ENCODE peak calls at places on chromosomes 4 and X, in seven cellular contexts. One of them, this sample, is unnamed.
A peak's percentile ranks its signal among the peaks of the same experiment; 100 is the strongest.

GRCh38 chr4:171847751-171848150 is 34.5 kb downstream of the GALNTL6 start:
- DNase-seq in neural progenitor cell: no peak
- DNase-seq in cardiac muscle cell: no peak
- DNase-seq in colonic mucosa: no peak
- DNase-seq in tibial artery: no peak
- DNase-seq in heart left ventricle: no peak
- DNase-seq in kidney epithelial cell: no peak
- DNase-seq in this sample: no peak

GRCh38 chr4:168787801-168788200 is 222.3 kb downstream of the CBR4 start:
- DNase-seq in neural progenitor cell: no peak
- DNase-seq in cardiac muscle cell: no peak
- DNase-seq in colonic mucosa: no peak
- DNase-seq in tibial artery: no peak
- DNase-seq in heart left ventricle: no peak
- DNase-seq in kidney epithelial cell: no peak
- DNase-seq in this sample: no peak

GRCh38 chr4:15333692-15334633 is 93.9 kb upstream of the C1QTNF7 start:
- DNase-seq in neural progenitor cell: no peak
- DNase-seq in cardiac muscle cell: no peak
- DNase-seq in colonic mucosa: no peak
- DNase-seq in tibial artery: no peak
- DNase-seq in heart left ventricle: no peak
- DNase-seq in kidney epithelial cell: peak; percentile 65
- DNase-seq in this sample: no peak

GRCh38 chr4:107721436-107722090 is 1.5 kb upstream of the PAPSS1 start:
- DNase-seq in neural progenitor cell: peak; percentile 56
- DNase-seq in cardiac muscle cell: no peak
- DNase-seq in colonic mucosa: peak; percentile 41
- DNase-seq in tibial artery: no peak
- DNase-seq in heart left ventricle: no peak
- DNase-seq in kidney epithelial cell: no peak
- DNase-seq in this sample: no peak

GRCh38 chr4:78325244-78326187 is 226.1 kb upstream of the ANXA3 start:
- DNase-seq in neural progenitor cell: no peak
- DNase-seq in cardiac muscle cell: no peak
- DNase-seq in colonic mucosa: no peak
- DNase-seq in tibial artery: no peak
- DNase-seq in heart left ventricle: no peak
- DNase-seq in kidney epithelial cell: no peak
- DNase-seq in this sample: no peak

GRCh38 chrX:131728295-131729145 is 184.6 kb downstream of the OR13H1 start:
- DNase-seq in neural progenitor cell: no peak
- DNase-seq in cardiac muscle cell: no peak
- DNase-seq in colonic mucosa: peak; percentile 92
- DNase-seq in tibial artery: no peak
- DNase-seq in heart left ventricle: no peak
- DNase-seq in kidney epithelial cell: no peak
- DNase-seq in this sample: peak; percentile 49

GRCh38 chr4:128583753-128584712 is 225.5 kb upstream of the JADE1 start:
- DNase-seq in neural progenitor cell: no peak
- DNase-seq in cardiac muscle cell: peak; percentile 64
- DNase-seq in colonic mucosa: no peak
- DNase-seq in tibial artery: no peak
- DNase-seq in heart left ventricle: peak; percentile 56
- DNase-seq in kidney epithelial cell: no peak
- DNase-seq in this sample: peak; percentile 95

GRCh38 chr4:25938251-25939186 is 24.5 kb downstream of the SMIM20 start:
- DNase-seq in neural progenitor cell: no peak
- DNase-seq in cardiac muscle cell: peak; percentile 65
- DNase-seq in colonic mucosa: no peak
- DNase-seq in tibial artery: no peak
- DNase-seq in heart left ventricle: peak; percentile 48
- DNase-seq in kidney epithelial cell: peak; percentile 57
- DNase-seq in this sample: no peak

GRCh38 chr4:82799006-82799881 is 648 bp upstream of the SCD5 start:
- DNase-seq in neural progenitor cell: peak; percentile 66
- DNase-seq in cardiac muscle cell: no peak
- DNase-seq in colonic mucosa: no peak
- DNase-seq in tibial artery: no peak
- DNase-seq in heart left ventricle: no peak
- DNase-seq in kidney epithelial cell: no peak
- DNase-seq in this sample: no peak

GRCh38 chr4:138182838-138183426 is 59.2 kb downstream of the SLC7A11 start:
- DNase-seq in neural progenitor cell: peak; percentile 52
- DNase-seq in cardiac muscle cell: peak; percentile 83
- DNase-seq in colonic mucosa: no peak
- DNase-seq in tibial artery: no peak
- DNase-seq in heart left ventricle: no peak
- DNase-seq in kidney epithelial cell: peak; percentile 34
- DNase-seq in this sample: no peak

GRCh38 chrX:104084063-104084462 is 8.0 kb upstream of the TMSB15C start:
- DNase-seq in neural progenitor cell: no peak
- DNase-seq in cardiac muscle cell: no peak
- DNase-seq in colonic mucosa: no peak
- DNase-seq in tibial artery: no peak
- DNase-seq in heart left ventricle: no peak
- DNase-seq in kidney epithelial cell: no peak
- DNase-seq in this sample: peak; percentile 51

GRCh38 chrX:10444204-10444603 is 176.2 kb downstream of the MID1 start:
- DNase-seq in neural progenitor cell: no peak
- DNase-seq in cardiac muscle cell: no peak
- DNase-seq in colonic mucosa: no peak
- DNase-seq in tibial artery: no peak
- DNase-seq in heart left ventricle: no peak
- DNase-seq in kidney epithelial cell: no peak
- DNase-seq in this sample: no peak

GRCh38 chrX:50161143-50161542 is 39.7 kb downstream of the AKAP4 start:
- DNase-seq in neural progenitor cell: no peak
- DNase-seq in cardiac muscle cell: peak; percentile 4
- DNase-seq in colonic mucosa: no peak
- DNase-seq in tibial artery: no peak
- DNase-seq in heart left ventricle: no peak
- DNase-seq in kidney epithelial cell: no peak
- DNase-seq in this sample: no peak

GRCh38 chr4:17854076-17854475 is 43.3 kb downstream of the NCAPG start:
- DNase-seq in neural progenitor cell: no peak
- DNase-seq in cardiac muscle cell: no peak
- DNase-seq in colonic mucosa: no peak
- DNase-seq in tibial artery: no peak
- DNase-seq in heart left ventricle: no peak
- DNase-seq in kidney epithelial cell: no peak
- DNase-seq in this sample: no peak

GRCh38 chrX:110316351-110317078 is 1.4 kb downstream of the AMMECR1 start:
- DNase-seq in neural progenitor cell: peak; percentile 9
- DNase-seq in cardiac muscle cell: peak; percentile 22
- DNase-seq in colonic mucosa: no peak
- DNase-seq in tibial artery: no peak
- DNase-seq in heart left ventricle: no peak
- DNase-seq in kidney epithelial cell: no peak
- DNase-seq in this sample: no peak

GRCh38 chrX:17859609-17860178 is 1.4 kb downstream of the RAI2 start:
- DNase-seq in neural progenitor cell: peak; percentile 16
- DNase-seq in cardiac muscle cell: no peak
- DNase-seq in colonic mucosa: no peak
- DNase-seq in tibial artery: no peak
- DNase-seq in heart left ventricle: no peak
- DNase-seq in kidney epithelial cell: no peak
- DNase-seq in this sample: peak; percentile 60

GRCh38 chr4:89000844-89001360 is 56.1 kb downstream of the FAM13A start:
- DNase-seq in neural progenitor cell: no peak
- DNase-seq in cardiac muscle cell: peak; percentile 57
- DNase-seq in colonic mucosa: peak; percentile 45
- DNase-seq in tibial artery: no peak
- DNase-seq in heart left ventricle: no peak
- DNase-seq in kidney epithelial cell: no peak
- DNase-seq in this sample: no peak

GRCh38 chr4:1793940-1794808 is 1.1 kb downstream of the FGFR3 start:
- DNase-seq in neural progenitor cell: peak; percentile 63
- DNase-seq in cardiac muscle cell: no peak
- DNase-seq in colonic mucosa: no peak
- DNase-seq in tibial artery: no peak
- DNase-seq in heart left ventricle: no peak
- DNase-seq in kidney epithelial cell: no peak
- DNase-seq in this sample: no peak

GRCh38 chr4:1792158-1792831 is 798 bp upstream of the FGFR3 start:
- DNase-seq in neural progenitor cell: no peak
- DNase-seq in cardiac muscle cell: no peak
- DNase-seq in colonic mucosa: no peak
- DNase-seq in tibial artery: no peak
- DNase-seq in heart left ventricle: no peak
- DNase-seq in kidney epithelial cell: no peak
- DNase-seq in this sample: no peak

GRCh38 chr4:1793496-1793840 is 375 bp downstream of the FGFR3 start:
- DNase-seq in neural progenitor cell: peak; percentile 73
- DNase-seq in cardiac muscle cell: peak; percentile 42
- DNase-seq in colonic mucosa: peak; percentile 77
- DNase-seq in tibial artery: no peak
- DNase-seq in heart left ventricle: peak; percentile 59
- DNase-seq in kidney epithelial cell: no peak
- DNase-seq in this sample: no peak

GRCh38 chr4:1794809-1795303 is 1.8 kb downstream of the FGFR3 start:
- DNase-seq in neural progenitor cell: peak; percentile 65
- DNase-seq in cardiac muscle cell: no peak
- DNase-seq in colonic mucosa: no peak
- DNase-seq in tibial artery: no peak
- DNase-seq in heart left ventricle: no peak
- DNase-seq in kidney epithelial cell: no peak
- DNase-seq in this sample: no peak

DNA sequence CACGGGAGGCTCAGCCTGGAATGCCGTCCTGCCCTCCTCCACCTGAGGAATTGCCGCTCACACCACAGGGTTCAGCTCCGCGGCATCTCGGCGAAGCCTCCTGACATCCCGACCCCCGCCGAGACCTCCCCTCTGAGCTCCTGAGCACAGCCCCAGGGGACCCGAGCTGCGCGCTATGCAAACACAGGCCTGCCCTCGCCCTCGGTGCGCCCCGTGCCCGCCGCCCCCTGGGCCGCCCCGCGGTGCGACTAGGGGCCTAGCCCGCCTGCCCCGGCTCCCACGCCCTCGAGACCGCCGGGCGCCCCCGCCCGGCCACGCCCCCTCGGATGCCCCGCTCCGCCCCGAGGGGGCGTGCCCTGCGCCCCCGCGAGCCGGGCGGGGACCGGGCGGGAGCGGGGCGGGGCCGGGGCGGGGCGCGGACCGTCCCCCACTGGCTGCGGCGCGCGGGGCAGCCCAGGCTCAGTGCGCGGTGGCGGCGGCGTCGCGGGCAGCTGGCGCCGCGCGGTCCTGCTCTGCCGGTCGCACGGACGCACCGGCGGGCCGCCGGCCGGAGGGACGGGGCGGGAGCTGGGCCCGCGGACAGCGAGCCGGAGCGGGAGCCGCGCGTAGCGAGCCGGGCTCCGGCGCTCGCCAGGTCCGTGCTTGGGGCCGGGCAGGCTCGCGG is at the start of gene FGFR3:
- DNase-seq in neural progenitor cell: peak; percentile 85
- DNase-seq in cardiac muscle cell: peak; percentile 34
- DNase-seq in colonic mucosa: peak; percentile 60
- DNase-seq in tibial artery: no peak
- DNase-seq in heart left ventricle: peak; percentile 58
- DNase-seq in kidney epithelial cell: no peak
- DNase-seq in this sample: peak; percentile 39
- H3K4me3 ChIP-seq in neural progenitor cell: peak within 1 kb of the TSS; percentile 57
- H3K4me3 ChIP-seq in cardiac muscle cell: peak within 1 kb of the TSS; percentile 54
- H3K4me3 ChIP-seq in colonic mucosa: peak within 1 kb of the TSS; percentile 64
- H3K4me3 ChIP-seq in tibial artery: peak within 1 kb of the TSS; percentile 58
- H3K4me3 ChIP-seq in heart left ventricle: peak within 1 kb of the TSS; percentile 47
- H3K4me3 ChIP-seq in kidney epithelial cell: peak within 1 kb of the TSS; percentile 41
- H3K4me3 ChIP-seq in this sample: peak within 1 kb of the TSS; percentile 37

GRCh38 chrX:71183341-71183740 is 38.7 kb downstream of the NLGN3 start:
- DNase-seq in neural progenitor cell: peak; percentile 45
- DNase-seq in cardiac muscle cell: peak; percentile 9
- DNase-seq in colonic mucosa: no peak
- DNase-seq in tibial artery: no peak
- DNase-seq in heart left ventricle: no peak
- DNase-seq in kidney epithelial cell: no peak
- DNase-seq in this sample: no peak
- H3K4me3 ChIP-seq in neural progenitor cell: no peak overlapping the region
- H3K4me3 ChIP-seq in cardiac muscle cell: no peak overlapping the region
- H3K4me3 ChIP-seq in colonic mucosa: no peak overlapping the region
- H3K4me3 ChIP-seq in tibial artery: no peak overlapping the region
- H3K4me3 ChIP-seq in heart left ventricle: no peak overlapping the region
- H3K4me3 ChIP-seq in kidney epithelial cell: no peak overlapping the region
- H3K4me3 ChIP-seq in this sample: no peak overlapping the region

DNA sequence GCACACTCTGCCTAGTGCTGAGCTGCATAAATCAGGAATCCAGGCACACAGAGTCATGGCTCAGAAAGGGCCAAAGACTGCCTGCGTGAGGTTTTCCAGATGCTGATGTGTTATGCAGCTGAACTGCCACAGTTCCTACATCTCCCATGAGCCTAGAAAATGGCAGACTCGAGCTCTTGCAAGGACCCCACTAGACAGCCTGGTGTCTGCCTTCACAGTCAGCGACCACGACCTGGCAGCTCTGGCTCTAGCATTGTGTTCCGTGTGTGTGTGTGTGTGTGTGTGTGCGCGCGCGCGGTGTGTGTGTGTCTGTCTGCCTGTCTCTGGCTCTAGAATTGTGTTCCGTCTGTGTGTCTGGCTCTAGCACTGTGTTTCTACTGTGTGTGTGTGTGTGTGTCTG is 203.6 kb upstream of the AGTR2 start:
- DNase-seq in neural progenitor cell: peak; percentile 22
- DNase-seq in cardiac muscle cell: peak; percentile 19
- DNase-seq in colonic mucosa: no peak
- DNase-seq in tibial artery: no peak
- DNase-seq in heart left ventricle: no peak
- DNase-seq in kidney epithelial cell: no peak
- DNase-seq in this sample: no peak
- H3K4me3 ChIP-seq in neural progenitor cell: peak overlapping the region; percentile 15
- H3K4me3 ChIP-seq in cardiac muscle cell: no peak overlapping the region
- H3K4me3 ChIP-seq in colonic mucosa: no peak overlapping the region
- H3K4me3 ChIP-seq in tibial artery: no peak overlapping the region
- H3K4me3 ChIP-seq in heart left ventricle: no peak overlapping the region
- H3K4me3 ChIP-seq in kidney epithelial cell: no peak overlapping the region
- H3K4me3 ChIP-seq in this sample: no peak overlapping the region

DNA sequence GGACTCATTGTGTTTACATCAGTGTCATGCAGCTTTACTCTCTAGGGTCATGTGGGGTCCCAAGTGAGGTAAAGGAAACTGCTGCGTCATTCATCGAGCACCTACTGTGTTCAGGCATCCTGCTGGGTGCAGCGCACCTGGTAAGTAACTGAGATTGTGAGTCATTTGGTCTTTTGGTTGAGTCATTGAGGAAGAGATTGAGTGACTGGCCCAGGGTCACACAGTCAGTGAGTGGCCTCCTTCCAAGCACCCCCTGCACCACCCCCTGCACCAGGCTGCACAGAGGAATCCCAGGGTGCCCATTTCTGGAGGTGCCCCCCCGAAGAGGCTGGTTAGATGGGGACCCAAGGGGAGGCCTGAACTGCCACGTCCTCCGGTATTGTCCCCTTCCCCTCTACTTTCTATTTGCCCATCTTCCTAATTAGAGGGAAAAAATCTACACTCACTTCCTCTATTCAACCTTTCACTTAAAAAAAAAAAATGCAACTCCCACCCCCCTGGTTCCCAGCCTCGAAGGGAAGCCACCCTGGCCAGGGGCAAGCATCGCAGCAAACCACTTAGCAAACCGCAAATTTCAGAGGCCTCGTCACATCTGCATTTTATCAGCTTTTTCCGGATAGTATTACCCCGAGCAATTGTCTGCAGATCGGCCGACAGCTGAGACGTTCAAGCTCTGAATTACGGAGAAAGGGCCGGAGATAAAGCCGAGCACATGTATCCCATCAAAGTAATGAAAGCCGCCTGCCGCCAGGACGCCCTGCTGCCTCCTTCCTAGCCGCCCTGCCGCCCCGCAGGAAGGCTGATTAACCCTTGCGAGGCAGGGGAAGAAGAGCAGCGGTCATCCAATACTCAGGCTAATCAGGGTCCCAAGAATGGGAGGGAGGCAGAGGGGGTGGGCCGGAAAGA is 96.3 kb upstream of the MSX1 start:
- DNase-seq in neural progenitor cell: peak; percentile 77
- DNase-seq in cardiac muscle cell: peak; percentile 83
- DNase-seq in colonic mucosa: no peak
- DNase-seq in tibial artery: no peak
- DNase-seq in heart left ventricle: peak; percentile 19
- DNase-seq in kidney epithelial cell: peak; percentile 2
- DNase-seq in this sample: no peak
- H3K4me3 ChIP-seq in neural progenitor cell: peak overlapping the region; percentile 19
- H3K4me3 ChIP-seq in cardiac muscle cell: no peak overlapping the region
- H3K4me3 ChIP-seq in colonic mucosa: no peak overlapping the region
- H3K4me3 ChIP-seq in tibial artery: no peak overlapping the region
- H3K4me3 ChIP-seq in heart left ventricle: no peak overlapping the region
- H3K4me3 ChIP-seq in kidney epithelial cell: no peak overlapping the region
- H3K4me3 ChIP-seq in this sample: no peak overlapping the region

This sample was measured in pancreas.